ENCODE peak calls at places on chromosomes 5 and 9, in nine cellular contexts. Z is A549, Y is endothelial cell of umbilical vein, E is SK-N-SH, A is H1, V is WTC11, S is HCT116, C is GM12878, L is K562. X is an unnamed sample.

GRCh38 chr5:65481635-65482271 is at the start of gene ADAMTS6:
- DNase-seq in Z (peak), Y (peak), E (peak), A (peak), V (peak), S (peak), C (peak), L (peak), X (peak)

GRCh38 chr9:113155911-113156559 is 5.2 kb downstream of the SLC31A2 start:
- DNase-seq in Z (no peak), Y (no peak), E (no peak), A (no peak), V (no peak), S (no peak), C (no peak), L (peak), X (peak)

GRCh38 chr9:14351206-14351605 is 37.3 kb upstream of the NFIB start:
- DNase-seq in Z (no peak), Y (no peak), E (peak), A (no peak), V (no peak), S (no peak), C (no peak), L (no peak), X (no peak)

GRCh38 chr9:118991366-118992285 is 377.6 kb downstream of the BRINP1 start:
- DNase-seq in Z (no peak), Y (no peak), E (no peak), A (no peak), V (peak), S (no peak), C (no peak), L (no peak), X (no peak)

GRCh38 chr9:125969868-125970267 is 222.7 kb downstream of the PBX3 start:
- DNase-seq in Z (no peak), Y (no peak), E (no peak), A (peak), V (no peak), S (no peak), C (no peak), L (no peak), X (no peak)

GRCh38 chr5:142342128-142342981 is 17.5 kb upstream of the SPRY4 start:
- DNase-seq in Z (no peak), Y (no peak), E (no peak), A (no peak), V (no peak), S (no peak), C (no peak), L (peak), X (no peak)

GRCh38 chr5:137621861-137622823 is 113.7 kb downstream of the KLHL3 start:
- DNase-seq in Z (no peak), Y (no peak), E (no peak), A (no peak), V (no peak), S (no peak), C (no peak), L (no peak), X (no peak)

GRCh38 chr5:72326298-72326649 is 6.1 kb downstream of the PTCD2 start:
- DNase-seq in Z (no peak), Y (no peak), E (no peak), A (no peak), V (no peak), S (no peak), C (no peak), L (no peak), X (no peak)

GRCh38 chr5:45281081-45281480 is 415.1 kb downstream of the HCN1 start:
- DNase-seq in Z (no peak), Y (no peak), E (no peak), A (no peak), V (no peak), S (no peak), C (no peak), L (no peak), X (peak)

GRCh38 chr9:14752871-14753270 is 30.3 kb upstream of the CER1 start:
- DNase-seq in Z (no peak), Y (peak), E (no peak), A (no peak), V (no peak), S (no peak), C (no peak), L (no peak), X (no peak)

GRCh38 chr9:87878930-87879603 is 3.6 kb upstream of the SPATA31E1 start:
- DNase-seq in Z (peak), Y (peak), E (no peak), A (no peak), V (no peak), S (no peak), C (no peak), L (peak), X (peak)

GRCh38 chr5:55356896-55357295 is 49.1 kb downstream of the MTREX start:
- DNase-seq in Z (no peak), Y (no peak), E (no peak), A (no peak), V (no peak), S (no peak), C (no peak), L (no peak), X (no peak)

GRCh38 chr5:4572297-4572696 is 567.8 kb upstream of the ADAMTS16 start:
- DNase-seq in Z (no peak), Y (no peak), E (no peak), A (no peak), V (no peak), S (no peak), C (no peak), L (no peak), X (no peak)

GRCh38 chr9:3018691-3019230 is 174.9 kb upstream of the PUM3 start:
- DNase-seq in Z (no peak), Y (no peak), E (no peak), A (no peak), V (no peak), S (no peak), C (no peak), L (no peak), X (no peak)

GRCh38 chr9:35489313-35490154 is at the start of gene RUSC2:
- DNase-seq in Z (peak), Y (peak), E (peak), A (peak), V (peak), S (peak), C (no peak), L (peak), X (peak)

DNA sequence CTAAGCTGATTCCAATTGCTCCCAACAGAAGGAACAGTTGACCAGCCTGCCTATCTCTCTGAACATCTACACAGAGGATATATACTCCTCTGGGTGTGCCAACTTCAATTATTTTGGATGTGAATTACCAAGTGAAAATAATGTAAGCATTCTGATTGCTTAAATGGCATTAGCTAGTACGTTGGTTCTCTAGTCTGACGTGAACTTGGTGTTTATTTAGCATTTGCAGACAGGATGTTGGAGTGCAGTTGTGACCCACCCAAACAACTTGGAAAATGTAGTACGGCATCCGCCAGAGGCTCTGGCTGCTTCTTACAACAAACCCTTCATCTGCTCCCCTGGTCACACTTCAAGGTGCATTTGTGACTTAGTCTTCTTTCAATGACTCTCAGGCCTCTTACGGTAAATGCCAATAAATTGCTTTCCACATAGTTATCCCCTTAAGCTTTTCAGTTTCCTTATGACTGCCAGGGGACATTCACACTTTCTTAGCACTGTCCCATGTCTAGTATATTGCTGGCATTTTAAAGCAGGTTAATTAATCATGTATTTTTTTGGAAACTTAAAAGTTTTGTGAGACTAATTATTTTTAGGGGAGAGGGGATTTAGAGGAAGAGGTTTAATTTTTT is 616.5 kb downstream of the PDE4D start:
- DNase-seq in Z (no peak), Y (peak), E (no peak), A (no peak), V (no peak), S (no peak), C (no peak), L (no peak), X (no peak)
- TF ChIP-seq MAX in Z (peak), Y (no peak), E (no peak), A (no peak), V (no peak), S (no peak), C (no peak), L (no peak), X (no peak)

DNA sequence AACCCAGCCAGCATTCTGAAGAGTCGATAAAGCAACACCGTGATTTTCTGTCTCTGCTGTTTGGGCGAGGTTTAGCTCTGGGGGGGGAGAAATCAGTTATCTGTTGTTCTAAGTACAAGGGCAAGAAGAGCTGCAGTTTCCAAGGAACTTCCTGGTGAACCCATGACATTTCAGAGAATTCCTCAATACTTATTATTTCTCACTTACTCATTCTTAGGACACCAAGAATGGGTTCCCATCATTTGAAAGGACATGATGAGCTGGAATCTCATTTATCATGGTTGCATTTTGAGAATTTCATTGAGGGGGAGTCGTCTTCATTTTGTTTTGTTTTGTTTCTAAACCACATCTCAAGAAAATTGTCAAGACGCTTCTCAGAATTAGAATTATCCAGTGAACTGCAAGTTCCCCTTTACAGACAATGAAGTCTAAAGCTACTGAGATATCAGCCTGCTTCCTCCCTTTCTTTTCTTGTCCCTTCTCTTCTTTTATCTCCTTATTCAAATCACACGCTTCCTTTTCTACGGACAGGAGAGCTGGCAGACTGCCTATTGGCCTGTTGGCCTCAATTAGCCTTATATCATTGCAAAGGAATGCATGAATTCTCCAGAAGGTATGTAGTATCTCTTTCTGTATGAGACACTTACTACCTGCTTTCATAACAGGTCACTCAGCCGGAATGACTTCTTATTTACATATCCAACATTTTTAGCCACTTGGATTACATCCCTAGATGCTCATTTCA is 53.7 kb downstream of the ZNF462 start:
- DNase-seq in Z (peak), Y (peak), E (no peak), A (no peak), V (no peak), S (peak), C (no peak), L (no peak), X (no peak)
- TF ChIP-seq MAX in Z (no peak), Y (no peak), E (peak), A (no peak), V (no peak), S (peak), C (no peak), L (no peak), X (no peak)

DNA sequence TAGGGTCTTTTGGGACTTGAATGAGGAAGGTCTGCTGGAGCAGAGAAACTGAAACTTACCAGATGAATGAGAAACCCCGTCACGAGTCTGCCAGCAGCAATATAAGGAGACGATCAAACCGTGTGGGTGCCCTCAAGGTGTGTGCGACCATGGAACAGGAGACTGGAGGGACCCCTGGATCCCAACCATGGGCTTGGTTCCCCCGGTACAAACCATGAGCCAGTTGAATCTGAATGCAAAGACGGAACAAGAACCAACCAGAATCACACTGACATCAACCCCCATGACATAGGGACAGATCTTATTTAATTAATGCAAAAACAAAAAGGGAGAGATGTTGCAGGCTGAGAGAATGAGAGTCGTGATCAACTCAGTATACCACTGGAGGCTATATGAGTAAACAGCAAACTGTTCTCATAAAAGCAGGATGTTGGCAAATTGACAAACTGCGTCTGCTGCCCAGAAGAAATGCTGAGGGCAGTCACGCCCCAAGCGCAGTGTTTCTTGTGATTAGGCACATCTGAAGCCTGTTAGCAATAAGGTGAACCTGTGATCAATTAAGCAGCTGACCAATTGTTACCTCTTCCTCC is 475.5 kb upstream of the ACO1 start:
- DNase-seq in Z (no peak), Y (no peak), E (no peak), A (no peak), V (no peak), S (no peak), C (no peak), L (no peak), X (peak)
- TF ChIP-seq MAX in Z (no peak), Y (no peak), E (no peak), A (no peak), V (no peak), S (no peak), C (no peak), L (no peak), X (no peak)

GRCh38 chr9:120375316-120375715 is 204.7 kb downstream of the CDK5RAP2 start:
- DNase-seq in Z (no peak), Y (no peak), E (no peak), A (no peak), V (no peak), S (no peak), C (no peak), L (no peak), X (no peak)
- TF ChIP-seq MAX in Z (no peak), Y (no peak), E (no peak), A (no peak), V (no peak), S (no peak), C (no peak), L (no peak), X (no peak)

DNA sequence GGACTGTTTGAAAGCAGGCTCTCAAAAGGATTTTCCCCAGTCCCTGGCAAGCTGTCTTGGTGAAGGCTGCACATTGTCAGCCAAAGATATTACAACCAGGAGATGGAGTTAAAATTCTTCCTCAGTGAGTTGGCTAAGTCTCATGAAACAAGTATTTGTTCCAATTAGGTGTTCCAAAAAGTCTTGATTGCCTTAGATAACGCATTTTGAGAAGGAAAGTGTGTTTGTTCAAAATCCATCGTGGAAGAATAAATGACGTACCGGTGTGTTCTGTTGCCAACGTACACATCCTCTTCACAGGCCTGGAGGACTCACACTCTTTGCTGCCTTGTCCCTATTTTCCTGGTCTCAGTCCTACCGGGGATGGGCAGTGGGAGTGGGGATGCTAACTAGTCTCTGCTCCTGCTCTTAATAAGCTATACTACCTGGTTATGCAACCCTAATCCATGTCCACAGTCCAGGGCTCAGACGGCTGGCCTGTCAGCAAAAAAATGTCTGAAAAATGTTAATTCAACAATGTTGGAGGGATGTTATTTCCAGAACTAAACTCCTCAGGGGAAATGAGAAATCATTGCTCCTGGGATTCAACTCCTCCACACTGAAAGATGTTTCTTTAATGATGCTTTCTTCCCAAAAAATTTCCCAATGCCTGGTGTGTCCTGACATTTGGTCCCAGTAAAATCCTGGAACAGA is 175.3 kb upstream of the KLF9 start:
- DNase-seq in Z (no peak), Y (peak), E (no peak), A (no peak), V (no peak), S (no peak), C (no peak), L (no peak), X (no peak)
- TF ChIP-seq MAX in Z (no peak), Y (no peak), E (peak), A (no peak), V (no peak), S (no peak), C (no peak), L (no peak), X (no peak)

GRCh38 chr5:6296524-6296923 is 81.8 kb downstream of the MED10 start:
- DNase-seq in Z (no peak), Y (no peak), E (no peak), A (no peak), V (no peak), S (no peak), C (no peak), L (peak), X (no peak)
- TF ChIP-seq MAX in Z (no peak), Y (no peak), E (no peak), A (no peak), V (no peak), S (no peak), C (no peak), L (no peak), X (no peak)

GRCh38 chr5:172648008-172648359 is 6.9 kb downstream of the NEURL1B start:
- DNase-seq in Z (no peak), Y (no peak), E (no peak), A (no peak), V (no peak), S (no peak), C (no peak), L (no peak), X (peak)

GRCh38 chr5:172645271-172645670 is 4.2 kb downstream of the NEURL1B start:
- DNase-seq in Z (no peak), Y (no peak), E (peak), A (no peak), V (no peak), S (no peak), C (no peak), L (no peak), X (no peak)

GRCh38 chr5:172646716-172647285 is 5.7 kb downstream of the NEURL1B start:
- DNase-seq in Z (peak), Y (no peak), E (no peak), A (no peak), V (peak), S (no peak), C (no peak), L (peak), X (no peak)

GRCh38 chr5:172647341-172648007 is 6.4 kb downstream of the NEURL1B start:
- DNase-seq in Z (no peak), Y (no peak), E (no peak), A (no peak), V (no peak), S (no peak), C (no peak), L (no peak), X (no peak)

GRCh38 chr5:172648755-172649154 is 7.7 kb downstream of the NEURL1B start:
- DNase-seq in Z (no peak), Y (no peak), E (no peak), A (no peak), V (no peak), S (no peak), C (no peak), L (no peak), X (peak)
- TF ChIP-seq MAX in Z (no peak), Y (no peak), E (no peak), A (no peak), V (no peak), S (no peak), C (no peak), L (no peak), X (no peak)

DNA sequence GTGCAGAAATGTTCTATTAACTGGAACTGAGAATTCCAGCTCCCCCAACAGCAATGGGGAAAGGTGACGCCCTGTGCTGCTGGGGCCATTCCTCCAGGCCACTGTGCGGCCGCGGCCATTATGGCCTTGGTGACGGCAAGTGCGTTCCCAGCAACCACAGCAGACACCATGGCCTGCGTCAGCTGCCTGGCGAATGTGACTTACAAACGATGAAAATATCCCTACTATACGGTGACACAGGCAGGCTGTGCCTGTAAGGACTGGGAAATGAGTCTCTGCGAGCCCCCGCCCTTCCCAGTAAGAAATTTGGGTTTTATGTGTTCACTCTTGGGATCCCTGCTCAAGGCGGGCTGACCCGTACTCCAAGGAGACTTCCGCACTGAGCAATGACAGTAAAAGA is 20.6 kb downstream of the CLPTM1L start:
- DNase-seq in Z (no peak), Y (no peak), E (no peak), A (no peak), V (no peak), S (no peak), C (no peak), L (no peak), X (no peak)
- TF ChIP-seq MAX in Z (no peak), Y (no peak), E (no peak), A (no peak), V (no peak), S (no peak), C (no peak), L (no peak), X (no peak)

DNA sequence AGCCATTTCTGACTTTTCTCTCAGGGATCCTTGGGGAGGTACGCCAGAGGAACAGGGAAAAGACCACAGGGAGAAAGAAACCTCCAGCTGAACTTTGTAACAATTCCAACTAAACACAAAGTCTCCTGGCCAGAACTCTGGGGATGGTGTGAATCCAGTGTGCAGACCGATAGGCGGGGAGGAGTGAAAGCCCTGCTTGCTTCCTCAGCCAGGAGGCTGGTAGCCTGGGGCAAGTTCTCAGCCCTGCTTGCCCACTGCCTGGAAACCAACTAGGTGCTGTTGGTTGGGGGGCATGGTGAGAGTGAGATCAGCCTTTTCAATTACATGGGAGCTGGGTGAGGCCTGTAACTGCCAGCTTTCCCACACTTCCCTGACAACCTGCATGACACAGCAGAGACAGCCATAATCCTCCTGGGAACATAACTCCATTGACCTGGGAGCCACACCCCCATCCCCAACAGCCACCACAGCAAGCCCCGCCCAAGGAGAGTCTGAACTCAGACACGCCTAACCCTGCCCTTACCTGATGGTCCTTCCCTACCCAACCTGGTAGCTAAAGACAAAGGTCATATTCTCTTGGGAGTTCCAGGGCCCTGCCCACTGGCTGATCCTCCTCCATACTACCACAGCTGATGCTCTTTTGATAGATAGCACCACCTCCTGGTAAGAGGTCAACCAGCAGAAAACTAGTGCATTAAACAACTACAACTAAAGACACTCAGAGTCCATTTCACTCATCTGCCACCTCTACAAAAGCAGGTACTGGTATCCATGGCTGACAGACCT is 100.1 kb upstream of the TNFAIP8 start:
- DNase-seq in Z (no peak), Y (peak), E (no peak), A (peak), V (peak), S (peak), C (no peak), L (peak), X (peak)
- TF ChIP-seq MAX in Z (no peak), Y (no peak), E (no peak), A (no peak), V (no peak), S (no peak), C (no peak), L (no peak), X (no peak)

X was measured in NB4.